ENCODE peak calls at places on chromosomes 7 and 10, in seven cellular contexts. Y is NB4, A is cardiac fibroblast, M is AG04450, F is IMR-90, J is HFFc6, C is AG09309. G is an unnamed sample.

GRCh38 chr10:14859043-14859442 is 19.6 kb upstream of the SUV39H2 start:
- DNase-seq in C (no peak), Y (no peak), J (no peak), A (no peak), F (no peak), M (no peak), G (no peak)

GRCh38 chr7:99201027-99201426 is 6.9 kb downstream of the KPNA7 start:
- DNase-seq in F (peak), J (peak), Y (no peak), C (peak), A (peak), M (peak), G (peak)

GRCh38 chr10:32379950-32380547 is 33.1 kb upstream of the EPC1 start:
- DNase-seq in M (no peak), C (no peak), A (no peak), J (no peak), Y (no peak), F (no peak), G (no peak)

GRCh38 chr10:51341216-51341615 is 266.9 kb downstream of the PRKG1 start:
- DNase-seq in F (no peak), A (peak), C (no peak), Y (peak), M (no peak), J (no peak), G (no peak)

GRCh38 chr7:75866497-75867389 is 12.1 kb upstream of the RHBDD2 start:
- DNase-seq in J (peak), A (peak), M (no peak), C (no peak), Y (peak), F (peak), G (peak)

GRCh38 chr10:74880041-74880440 is 53.6 kb downstream of the KAT6B start:
- DNase-seq in F (peak), Y (no peak), M (peak), C (no peak), A (peak), J (peak), G (no peak)

GRCh38 chr7:153193144-153193595 is 433.6 kb downstream of the ACTR3B start:
- DNase-seq in J (no peak), C (no peak), F (no peak), A (peak), Y (peak), M (no peak), G (no peak)

GRCh38 chr10:16417341-16417740 is 19.5 kb upstream of the PTER start:
- DNase-seq in F (no peak), Y (no peak), J (no peak), M (no peak), C (no peak), A (no peak), G (no peak)

GRCh38 chr10:130395248-130395936 is 259.2 kb downstream of the GLRX3 start:
- DNase-seq in Y (no peak), J (no peak), C (no peak), F (no peak), M (no peak), A (no peak), G (no peak)

GRCh38 chr7:30272126-30272525 is 12.3 kb upstream of the ZNRF2 start:
- DNase-seq in F (no peak), M (no peak), J (no peak), Y (no peak), A (no peak), C (no peak), G (no peak)

GRCh38 chr10:21516270-21517131 is 9.0 kb downstream of the SKIDA1 start:
- DNase-seq in C (no peak), J (no peak), A (peak), F (peak), Y (peak), M (no peak), G (no peak)

GRCh38 chr10:84412482-84412881 is 84.1 kb downstream of the CCSER2 start:
- DNase-seq in M (no peak), A (no peak), J (no peak), Y (no peak), C (no peak), F (no peak), G (no peak)

GRCh38 chr7:57381581-57381980 is 68.4 kb upstream of the ZNF716 start:
- DNase-seq in A (no peak), Y (no peak), M (no peak), J (no peak), F (no peak), C (no peak), G (no peak)

GRCh38 chr10:921471-922414 is 9.8 kb downstream of the LARP4B start:
- DNase-seq in Y (no peak), M (no peak), C (peak), A (peak), F (peak), J (peak), G (no peak)

GRCh38 chr10:45151467-45152214 is 150.9 kb downstream of the ZNF22 start:
- DNase-seq in J (no peak), Y (no peak), C (no peak), F (no peak), A (no peak), M (no peak), G (no peak)

GRCh38 chr7:157357129-157358040 is 20.6 kb downstream of the DNAJB6 start:
- DNase-seq in Y (peak), J (no peak), M (no peak), F (no peak), A (no peak), C (no peak), G (no peak)

GRCh38 chr7:139947021-139947420 is 115.7 kb downstream of the PARP12 start:
- DNase-seq in F (no peak), C (no peak), A (no peak), M (no peak), J (no peak), Y (no peak), G (no peak)

GRCh38 chr10:120997313-120998102 is 146.3 kb downstream of the WDR11 start:
- DNase-seq in M (no peak), Y (no peak), A (no peak), J (no peak), C (no peak), F (no peak), G (no peak)

GRCh38 chr7:70725448-70725847 is 406.5 kb upstream of the GALNT17 start:
- DNase-seq in C (no peak), F (no peak), M (no peak), Y (no peak), A (no peak), J (no peak), G (no peak)

GRCh38 chr7:134415700-134416099 is 43.2 kb downstream of the AKR1B1 start:
- DNase-seq in Y (no peak), J (no peak), A (peak), C (no peak), F (no peak), M (no peak), G (no peak)

GRCh38 chr7:711967-712600 is 14.4 kb upstream of the DNAAF5 start:
- DNase-seq in F (no peak), Y (no peak), A (no peak), J (no peak), C (no peak), M (no peak), G (no peak)

GRCh38 chr10:47043928-47044544 is 132.8 kb downstream of the PTPN20 start:
- DNase-seq in A (no peak), M (no peak), J (no peak), C (no peak), Y (no peak), F (no peak), G (no peak)

GRCh38 chr7:25820432-25821040 is 331.5 kb upstream of the NFE2L3 start:
- DNase-seq in F (no peak), A (peak), J (no peak), M (no peak), C (no peak), Y (peak), G (no peak)

GRCh38 chr10:71323407-71323806 is 4.3 kb downstream of the SLC29A3 start:
- DNase-seq in M (no peak), Y (peak), J (peak), A (peak), C (no peak), F (peak), G (no peak)

GRCh38 chr7:1268866-1269265 is 36.2 kb downstream of the UNCX start:
- DNase-seq in J (no peak), F (no peak), Y (no peak), C (no peak), M (no peak), A (no peak), G (no peak)

GRCh38 chr7:55036958-55037357 is 18.1 kb downstream of the EGFR start:
- DNase-seq in F (no peak), Y (no peak), C (no peak), A (no peak), M (no peak), J (no peak), G (no peak)

GRCh38 chr7:138352570-138353461 is 107.2 kb upstream of the TRIM24 start:
- DNase-seq in C (no peak), F (no peak), M (no peak), J (no peak), Y (peak), A (peak), G (no peak)

GRCh38 chr10:11197854-11198253 is 180.2 kb downstream of the CELF2 start:
- DNase-seq in Y (no peak), J (no peak), F (no peak), A (no peak), C (no peak), M (no peak), G (no peak)

GRCh38 chr7:151899513-151900360 is 22.8 kb upstream of the PRKAG2 start:
- DNase-seq in A (no peak), Y (no peak), M (no peak), J (no peak), F (no peak), C (no peak), G (no peak)

GRCh38 chr10:125263551-125263950 is 103.2 kb upstream of the CTBP2 start:
- DNase-seq in M (no peak), F (peak), Y (no peak), C (no peak), J (peak), A (peak), G (no peak)

GRCh38 chr10:86646532-86646931 is 7.8 kb upstream of the OPN4 start:
- DNase-seq in Y (no peak), A (no peak), J (no peak), F (no peak), C (no peak), M (no peak), G (no peak)

GRCh38 chr7:68433462-68433861 is 1164.8 kb upstream of the AUTS2 start:
- DNase-seq in A (no peak), F (no peak), M (no peak), Y (no peak), C (peak), J (no peak), G (no peak)

GRCh38 chr10:77264107-77264506 is 373.5 kb downstream of the KCNMA1 start:
- DNase-seq in J (no peak), F (no peak), A (no peak), C (no peak), M (no peak), Y (peak), G (no peak)

GRCh38 chr7:127838816-127839415 is 186.9 kb downstream of the SND1 start:
- DNase-seq in J (no peak), Y (no peak), M (no peak), F (peak), C (no peak), A (peak), G (no peak)

GRCh38 chr7:74527842-74528241 is 74.1 kb downstream of the GTF2IRD1 start:
- DNase-seq in J (no peak), A (no peak), F (no peak), M (no peak), C (no peak), Y (no peak), G (no peak)

GRCh38 chr10:30819306-30820190 is 190.0 kb upstream of the LYZL2 start:
- DNase-seq in M (peak), C (no peak), F (peak), A (peak), J (peak), Y (no peak), G (no peak)

GRCh38 chr7:31125171-31125570 is 73.1 kb downstream of the ADCYAP1R1 start:
- DNase-seq in A (no peak), Y (no peak), J (no peak), M (no peak), F (no peak), C (no peak), G (no peak)

GRCh38 chr7:95537483-95537882 is 51.7 kb downstream of the ASB4 start:
- DNase-seq in J (no peak), F (no peak), M (no peak), Y (no peak), C (no peak), A (no peak), G (no peak)

GRCh38 chr7:47693161-47693740 is 111.3 kb upstream of the TNS3 start:
- DNase-seq in J (peak), F (peak), A (peak), M (no peak), Y (no peak), C (peak), G (no peak)

GRCh38 chr7:27810186-27810585 is 70.2 kb downstream of the TAX1BP1 start:
- DNase-seq in C (no peak), M (no peak), F (no peak), J (no peak), A (no peak), Y (no peak), G (no peak)
- TF ChIP-seq CTCF in C (no peak), M (no peak), F (no peak), J (no peak), A (no peak), Y (no peak), G (no peak)

DNA sequence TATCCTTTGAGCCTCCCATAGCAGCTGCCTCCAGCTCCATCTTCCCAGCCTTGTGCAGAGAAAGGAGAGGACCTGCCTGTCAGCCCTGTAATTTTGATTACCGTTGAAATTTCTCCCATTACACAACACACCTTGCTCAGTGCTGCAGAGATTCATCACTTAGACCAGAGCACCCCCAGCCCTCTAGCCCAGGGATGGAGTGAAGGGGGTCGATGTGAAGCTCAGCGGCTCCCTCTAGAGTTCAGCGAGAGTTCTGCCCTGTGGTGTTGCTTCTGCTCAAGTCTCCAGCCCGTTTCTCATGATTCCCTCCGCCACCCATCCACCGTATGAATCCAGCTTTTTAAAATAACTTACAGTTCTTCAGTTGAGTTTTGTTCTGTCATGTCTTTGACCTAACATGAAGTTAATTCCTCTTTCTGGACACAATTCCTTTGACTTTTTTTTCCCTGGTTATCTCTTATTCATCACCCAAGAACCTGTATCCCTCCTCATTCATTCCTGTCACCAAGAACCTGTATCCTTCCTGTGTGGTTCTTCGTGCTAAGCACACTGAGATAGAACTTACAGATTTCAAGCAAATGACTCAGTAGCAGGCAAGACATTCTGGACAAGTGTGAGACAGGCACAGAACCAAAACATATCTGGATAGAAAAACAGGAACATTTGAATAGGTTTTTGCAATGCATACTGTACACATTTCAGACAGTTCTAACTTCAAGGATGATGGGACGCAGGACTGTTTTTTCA is 34.9 kb upstream of the ZNF32 start:
- DNase-seq in F (peak), J (no peak), A (peak), M (no peak), Y (peak), C (no peak), G (no peak)
- TF ChIP-seq CTCF in F (peak), J (peak), A (peak), M (peak), Y (peak), C (peak), G (peak)

GRCh38 chr7:141500608-141501007 is 50.6 kb upstream of the AGK start:
- DNase-seq in J (no peak), Y (no peak), M (no peak), C (no peak), F (no peak), A (no peak), G (no peak)

GRCh38 chr7:141490474-141490873 is 60.7 kb upstream of the AGK start:
- DNase-seq in M (no peak), A (no peak), Y (no peak), J (no peak), F (no peak), C (no peak), G (no peak)

GRCh38 chr7:141497391-141497790 is 53.8 kb upstream of the AGK start:
- DNase-seq in M (no peak), F (no peak), C (no peak), A (no peak), Y (no peak), J (no peak), G (no peak)

GRCh38 chr7:141495057-141495456 is 56.2 kb upstream of the AGK start:
- DNase-seq in A (no peak), M (no peak), F (no peak), Y (no peak), C (no peak), J (no peak), G (no peak)
- TF ChIP-seq CTCF in A (no peak), M (no peak), F (no peak), Y (no peak), C (no peak), J (no peak), G (no peak)

GRCh38 chr7:116290740-116291139 is 80.4 kb downstream of the TES start:
- DNase-seq in J (peak), F (no peak), Y (no peak), C (no peak), A (no peak), M (no peak), G (no peak)
- TF ChIP-seq CTCF in J (peak), F (no peak), Y (no peak), C (peak), A (no peak), M (no peak), G (no peak)

DNA sequence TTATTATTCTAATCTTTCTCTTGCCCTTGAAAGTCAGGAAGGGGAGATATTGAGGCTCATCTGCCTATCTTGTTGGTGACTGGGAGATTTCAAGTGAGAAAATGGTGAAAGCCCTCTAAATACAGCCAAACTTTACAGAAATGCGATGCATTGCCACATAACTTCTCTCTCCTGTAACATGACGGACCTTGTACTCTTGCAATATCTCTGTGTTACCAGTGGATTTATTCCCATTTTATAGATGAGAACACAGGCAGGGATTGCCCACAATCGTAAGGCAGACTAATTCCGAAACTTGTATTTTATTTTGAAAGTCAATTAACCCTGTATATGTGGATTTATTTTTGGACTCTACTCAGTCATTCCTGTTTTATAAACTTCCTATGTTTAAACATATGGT is 57.3 kb upstream of the MPP7 start:
- DNase-seq in Y (no peak), A (no peak), M (no peak), F (no peak), C (no peak), J (no peak), G (no peak)
- TF ChIP-seq CTCF in Y (no peak), A (no peak), M (no peak), F (no peak), C (no peak), J (no peak), G (no peak)

DNA sequence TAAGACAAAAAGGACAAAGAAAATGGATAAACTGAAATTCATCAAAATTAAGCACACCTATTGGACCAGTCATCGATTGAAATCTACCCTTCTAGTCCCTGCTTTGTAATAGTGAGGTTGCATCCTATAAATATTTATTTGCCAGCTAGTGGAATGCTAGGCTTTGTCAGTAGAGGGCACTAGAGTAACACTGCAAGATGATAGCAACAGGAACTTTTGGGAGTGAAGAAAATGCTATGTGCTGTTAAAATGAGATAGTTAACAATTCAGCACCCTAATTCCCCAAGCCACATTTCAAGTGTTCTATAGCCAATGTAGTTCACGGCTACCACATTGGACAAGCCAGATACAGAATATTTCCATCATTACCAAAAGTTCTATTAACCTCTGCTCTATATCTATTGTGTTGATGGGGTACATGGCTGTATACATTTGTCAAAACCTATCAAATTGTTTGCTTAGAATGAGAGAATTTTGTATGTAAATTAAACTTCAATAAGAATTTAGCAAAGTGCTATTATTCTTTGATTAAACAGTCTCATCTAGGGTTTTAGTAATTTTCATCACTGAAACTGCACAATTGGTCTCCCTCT is 69.8 kb downstream of the LSMEM1 start:
- DNase-seq in Y (peak), A (peak), M (peak), C (peak), F (peak), J (peak), G (peak)
- TF ChIP-seq CTCF in Y (peak), A (peak), M (peak), C (peak), F (peak), J (peak), G (peak)

G was measured in AG09319.